ENCODE peak calls at places on chromosomes 7 and 10, in four cellular contexts. One of them, this sample, is unnamed.

GRCh38 chr7:7746419-7746818 is 28.0 kb upstream of the RPA3 start:
- DNase-seq in aorta: no peak
- DNase-seq in stomach: no peak
- DNase-seq in CD8-positive, alpha-beta T cell: no peak
- DNase-seq in this sample: peak; percentile 21

GRCh38 chr10:37760817-37761216 is 96.6 kb downstream of the ZNF248 start:
- DNase-seq in aorta: no peak
- DNase-seq in CD8-positive, alpha-beta T cell: no peak
- DNase-seq in stomach: no peak
- DNase-seq in this sample: no peak

GRCh38 chr10:90675621-90676020 is 182.2 kb downstream of the HTR7 start:
- DNase-seq in aorta: no peak
- DNase-seq in CD8-positive, alpha-beta T cell: no peak
- DNase-seq in stomach: no peak
- DNase-seq in this sample: no peak

GRCh38 chr10:95388539-95388938 is 97.7 kb upstream of the PDLIM1 start:
- DNase-seq in stomach: peak; percentile 67
- DNase-seq in aorta: no peak
- DNase-seq in CD8-positive, alpha-beta T cell: no peak
- DNase-seq in this sample: peak; percentile 21

GRCh38 chr10:116888380-116889055 is 39.2 kb downstream of the ENO4 start:
- DNase-seq in aorta: peak; percentile 81
- DNase-seq in stomach: peak; percentile 66
- DNase-seq in CD8-positive, alpha-beta T cell: no peak
- DNase-seq in this sample: peak; percentile 72

GRCh38 chr10:33937987-33938386 is 603.5 kb upstream of the NRP1 start:
- DNase-seq in stomach: no peak
- DNase-seq in aorta: no peak
- DNase-seq in CD8-positive, alpha-beta T cell: no peak
- DNase-seq in this sample: no peak

GRCh38 chr10:4527281-4527960 is 298.6 kb upstream of the AKR1E2 start:
- DNase-seq in aorta: no peak
- DNase-seq in CD8-positive, alpha-beta T cell: no peak
- DNase-seq in stomach: no peak
- DNase-seq in this sample: no peak

GRCh38 chr10:69484736-69485135 is 33.5 kb downstream of the TSPAN15 start:
- DNase-seq in CD8-positive, alpha-beta T cell: no peak
- DNase-seq in stomach: no peak
- DNase-seq in aorta: no peak
- DNase-seq in this sample: no peak

GRCh38 chr10:17348111-17349008 is 106.0 kb downstream of the ST8SIA6 start:
- DNase-seq in stomach: no peak
- DNase-seq in aorta: peak; percentile 90
- DNase-seq in CD8-positive, alpha-beta T cell: no peak
- DNase-seq in this sample: peak; percentile 27

GRCh38 chr7:105346138-105346537 is 42.6 kb downstream of the SRPK2 start:
- DNase-seq in CD8-positive, alpha-beta T cell: no peak
- DNase-seq in aorta: no peak
- DNase-seq in stomach: no peak
- DNase-seq in this sample: no peak

GRCh38 chr10:100829933-100830727 is 82.6 kb upstream of the SLF2 start:
- DNase-seq in CD8-positive, alpha-beta T cell: no peak
- DNase-seq in stomach: no peak
- DNase-seq in aorta: peak; percentile 67
- DNase-seq in this sample: no peak

GRCh38 chr7:15839415-15840100 is 153.1 kb upstream of the MEOX2 start:
- DNase-seq in CD8-positive, alpha-beta T cell: no peak
- DNase-seq in aorta: peak; percentile 77
- DNase-seq in stomach: no peak
- DNase-seq in this sample: no peak

GRCh38 chr7:155882596-155882995 is 70.3 kb upstream of the SHH start:
- DNase-seq in aorta: peak; percentile 60
- DNase-seq in stomach: no peak
- DNase-seq in CD8-positive, alpha-beta T cell: no peak
- DNase-seq in this sample: no peak

GRCh38 chr7:121081327-121081936 is 92.9 kb downstream of the CPED1 start:
- DNase-seq in CD8-positive, alpha-beta T cell: no peak
- DNase-seq in aorta: no peak
- DNase-seq in stomach: no peak
- DNase-seq in this sample: peak; percentile 69

GRCh38 chr10:112490543-112490942 is 43.5 kb downstream of the VTI1A start:
- DNase-seq in stomach: peak; percentile 79
- DNase-seq in aorta: no peak
- DNase-seq in CD8-positive, alpha-beta T cell: no peak
- DNase-seq in this sample: no peak

GRCh38 chr7:24869572-24869971 is 110.4 kb downstream of the OSBPL3 start:
- DNase-seq in stomach: no peak
- DNase-seq in aorta: no peak
- DNase-seq in CD8-positive, alpha-beta T cell: no peak
- DNase-seq in this sample: no peak

GRCh38 chr10:132153616-132154217 is 33.0 kb upstream of the DPYSL4 start:
- DNase-seq in CD8-positive, alpha-beta T cell: no peak
- DNase-seq in stomach: no peak
- DNase-seq in aorta: peak; percentile 64
- DNase-seq in this sample: no peak

GRCh38 chr7:46391215-46391614 is 470.1 kb upstream of the IGFBP3 start:
- DNase-seq in CD8-positive, alpha-beta T cell: no peak
- DNase-seq in stomach: no peak
- DNase-seq in aorta: no peak
- DNase-seq in this sample: no peak

GRCh38 chr7:37694208-37695080 is 10.9 kb downstream of the GPR141 start:
- DNase-seq in aorta: no peak
- DNase-seq in stomach: no peak
- DNase-seq in CD8-positive, alpha-beta T cell: no peak
- DNase-seq in this sample: no peak

GRCh38 chr10:118798186-118798811 is 43.5 kb upstream of the CACUL1 start:
- DNase-seq in stomach: no peak
- DNase-seq in aorta: no peak
- DNase-seq in CD8-positive, alpha-beta T cell: no peak
- DNase-seq in this sample: no peak

GRCh38 chr7:136359333-136359903 is 382.3 kb upstream of the MTPN start:
- DNase-seq in CD8-positive, alpha-beta T cell: no peak
- DNase-seq in aorta: no peak
- DNase-seq in stomach: no peak
- DNase-seq in this sample: no peak

GRCh38 chr7:98283127-98283886 is 1.8 kb downstream of the BRI3 start:
- DNase-seq in CD8-positive, alpha-beta T cell: no peak
- DNase-seq in aorta: no peak
- DNase-seq in stomach: peak; percentile 49
- DNase-seq in this sample: peak; percentile 83

GRCh38 chr7:80883188-80884025 is 35.4 kb downstream of the SEMA3C start:
- DNase-seq in stomach: no peak
- DNase-seq in aorta: no peak
- DNase-seq in CD8-positive, alpha-beta T cell: no peak
- DNase-seq in this sample: peak; percentile 65

GRCh38 chr7:65509368-65510186 is 135.9 kb downstream of the ZNF92 start:
- DNase-seq in aorta: peak; percentile 71
- DNase-seq in CD8-positive, alpha-beta T cell: peak; percentile 13
- DNase-seq in stomach: peak; percentile 25
- DNase-seq in this sample: no peak

GRCh38 chr7:43942997-43943701 is 16.9 kb downstream of the UBE2D4 start:
- DNase-seq in CD8-positive, alpha-beta T cell: no peak
- DNase-seq in stomach: peak; percentile 28
- DNase-seq in aorta: no peak
- DNase-seq in this sample: peak; percentile 79

GRCh38 chr10:97849101-97849490 is 547 bp upstream of the GOLGA7B start:
- DNase-seq in aorta: no peak
- DNase-seq in stomach: no peak
- DNase-seq in CD8-positive, alpha-beta T cell: no peak
- DNase-seq in this sample: peak; percentile 67

GRCh38 chr10:87973635-87974034 is 110.2 kb downstream of the PTEN start:
- DNase-seq in aorta: no peak
- DNase-seq in CD8-positive, alpha-beta T cell: no peak
- DNase-seq in stomach: no peak
- DNase-seq in this sample: no peak

GRCh38 chr10:26448706-26449435 is 10.7 kb downstream of the APBB1IP start:
- DNase-seq in CD8-positive, alpha-beta T cell: peak; percentile 66
- DNase-seq in stomach: no peak
- DNase-seq in aorta: no peak
- DNase-seq in this sample: peak; percentile 61

GRCh38 chr7:13988765-13989137 is 715 bp downstream of the ETV1 start:
- DNase-seq in aorta: no peak
- DNase-seq in CD8-positive, alpha-beta T cell: no peak
- DNase-seq in stomach: no peak
- DNase-seq in this sample: no peak

GRCh38 chr10:48444266-48444665 is 137.8 kb downstream of the MAPK8 start:
- DNase-seq in CD8-positive, alpha-beta T cell: no peak
- DNase-seq in stomach: peak; percentile 25
- DNase-seq in aorta: no peak
- DNase-seq in this sample: peak; percentile 33

GRCh38 chr7:23691320-23691719 is 11.3 kb downstream of the FAM221A start:
- DNase-seq in aorta: no peak
- DNase-seq in stomach: no peak
- DNase-seq in CD8-positive, alpha-beta T cell: no peak
- DNase-seq in this sample: no peak

GRCh38 chr10:72065439-72066025 is 22.8 kb downstream of the SPOCK2 start:
- DNase-seq in aorta: no peak
- DNase-seq in stomach: no peak
- DNase-seq in CD8-positive, alpha-beta T cell: no peak
- DNase-seq in this sample: no peak

GRCh38 chr7:29336851-29337627 is 142.5 kb downstream of the CHN2 start:
- DNase-seq in stomach: no peak
- DNase-seq in CD8-positive, alpha-beta T cell: peak; percentile 17
- DNase-seq in aorta: no peak
- DNase-seq in this sample: peak; percentile 28

GRCh38 chr7:122692769-122693309 is 6.1 kb downstream of the RNF133 start:
- DNase-seq in CD8-positive, alpha-beta T cell: no peak
- DNase-seq in stomach: no peak
- DNase-seq in aorta: no peak
- DNase-seq in this sample: peak; percentile 25

GRCh38 chr7:77409005-77409738 is 7.0 kb downstream of the GSAP start:
- DNase-seq in CD8-positive, alpha-beta T cell: no peak
- DNase-seq in aorta: no peak
- DNase-seq in stomach: no peak
- DNase-seq in this sample: no peak

GRCh38 chr7:77413128-77413527 is 3.0 kb downstream of the GSAP start:
- DNase-seq in CD8-positive, alpha-beta T cell: no peak
- DNase-seq in aorta: no peak
- DNase-seq in stomach: no peak
- DNase-seq in this sample: no peak

GRCh38 chr7:77406421-77406820 is 9.7 kb downstream of the GSAP start:
- DNase-seq in CD8-positive, alpha-beta T cell: no peak
- DNase-seq in stomach: no peak
- DNase-seq in aorta: no peak
- DNase-seq in this sample: peak; percentile 56

GRCh38 chr7:77407906-77408305 is 8.2 kb downstream of the GSAP start:
- DNase-seq in aorta: no peak
- DNase-seq in CD8-positive, alpha-beta T cell: no peak
- DNase-seq in stomach: no peak
- DNase-seq in this sample: no peak

DNA sequence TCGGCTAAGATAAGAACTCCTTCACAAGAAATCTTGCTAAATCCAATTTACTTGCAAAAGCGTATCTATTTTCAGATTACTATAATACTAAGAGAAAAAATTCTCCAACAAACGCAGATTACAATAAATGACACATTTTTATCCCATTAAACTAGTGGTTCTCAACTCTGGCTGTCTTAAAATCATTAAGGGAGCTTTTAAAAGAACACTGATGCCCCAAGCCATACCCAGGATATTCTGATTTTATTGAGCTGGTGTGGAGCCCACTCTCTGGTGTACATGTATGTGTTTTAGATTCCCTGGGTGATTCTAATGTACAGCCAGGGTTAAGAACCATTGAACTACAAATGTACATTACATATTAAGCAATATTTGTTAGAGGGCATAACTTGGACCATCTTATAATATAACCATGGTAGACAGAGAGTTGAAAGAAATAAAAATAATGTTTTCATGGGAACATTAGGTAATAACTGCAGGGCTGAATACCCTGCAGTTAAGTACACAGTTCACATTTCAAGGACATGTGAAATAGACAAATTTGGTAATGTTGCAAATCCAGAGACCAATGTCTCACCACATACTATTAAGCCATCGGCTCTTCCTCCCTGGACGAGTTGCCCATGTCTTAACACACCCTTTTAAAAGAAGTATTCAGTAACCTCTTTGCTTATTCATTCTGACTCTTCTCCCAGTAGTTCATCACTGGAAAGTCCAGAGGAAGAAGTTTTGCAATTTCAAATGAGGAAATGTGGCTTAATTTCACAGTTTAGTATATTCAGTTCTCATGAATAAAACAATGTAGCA is 6.2 kb downstream of the GSAP start:
- DNase-seq in stomach: no peak
- DNase-seq in CD8-positive, alpha-beta T cell: no peak
- DNase-seq in aorta: no peak
- DNase-seq in this sample: no peak
- H3K27ac ChIP-seq in stomach: peak overlapping the region; percentile 59
- H3K27ac ChIP-seq in CD8-positive, alpha-beta T cell: no peak overlapping the region
- H3K27ac ChIP-seq in aorta: no peak overlapping the region
- H3K27ac ChIP-seq in this sample: no peak overlapping the region

GRCh38 chr7:102916881-102917280 is 4.1 kb downstream of the LRRC17 start:
- DNase-seq in stomach: no peak
- DNase-seq in aorta: no peak
- DNase-seq in CD8-positive, alpha-beta T cell: no peak
- DNase-seq in this sample: no peak
- H3K4me1 ChIP-seq in stomach: peaks cover 5% of the 10 kb centered on the region
- H3K4me1 ChIP-seq in aorta: peaks cover 9% of the 10 kb centered on the region
- H3K4me1 ChIP-seq in CD8-positive, alpha-beta T cell: no peaks in the 10 kb centered on the region
- H3K4me1 ChIP-seq in this sample: no peaks in the 10 kb centered on the region

GRCh38 chr7:107936312-107936711 is 45.3 kb downstream of the DLD start:
- DNase-seq in CD8-positive, alpha-beta T cell: no peak
- DNase-seq in aorta: no peak
- DNase-seq in stomach: no peak
- DNase-seq in this sample: no peak

GRCh38 chr7:107938448-107939250 is 47.7 kb downstream of the DLD start:
- DNase-seq in CD8-positive, alpha-beta T cell: no peak
- DNase-seq in stomach: no peak
- DNase-seq in aorta: no peak
- DNase-seq in this sample: no peak

GRCh38 chr7:107939472-107940145 is 48.6 kb downstream of the DLD start:
- DNase-seq in stomach: no peak
- DNase-seq in CD8-positive, alpha-beta T cell: no peak
- DNase-seq in aorta: peak; percentile 84
- DNase-seq in this sample: no peak

GRCh38 chr7:107934991-107935770 is 44.2 kb downstream of the DLD start:
- DNase-seq in CD8-positive, alpha-beta T cell: no peak
- DNase-seq in aorta: no peak
- DNase-seq in stomach: no peak
- DNase-seq in this sample: no peak

GRCh38 chr7:107937514-107937913 is 46.5 kb downstream of the DLD start:
- DNase-seq in CD8-positive, alpha-beta T cell: no peak
- DNase-seq in aorta: no peak
- DNase-seq in stomach: no peak
- DNase-seq in this sample: no peak
- H3K27ac ChIP-seq in CD8-positive, alpha-beta T cell: no peak overlapping the region
- H3K27ac ChIP-seq in aorta: peak overlapping the region; percentile 25
- H3K27ac ChIP-seq in stomach: peak overlapping the region; percentile 62
- H3K27ac ChIP-seq in this sample: no peak overlapping the region

DNA sequence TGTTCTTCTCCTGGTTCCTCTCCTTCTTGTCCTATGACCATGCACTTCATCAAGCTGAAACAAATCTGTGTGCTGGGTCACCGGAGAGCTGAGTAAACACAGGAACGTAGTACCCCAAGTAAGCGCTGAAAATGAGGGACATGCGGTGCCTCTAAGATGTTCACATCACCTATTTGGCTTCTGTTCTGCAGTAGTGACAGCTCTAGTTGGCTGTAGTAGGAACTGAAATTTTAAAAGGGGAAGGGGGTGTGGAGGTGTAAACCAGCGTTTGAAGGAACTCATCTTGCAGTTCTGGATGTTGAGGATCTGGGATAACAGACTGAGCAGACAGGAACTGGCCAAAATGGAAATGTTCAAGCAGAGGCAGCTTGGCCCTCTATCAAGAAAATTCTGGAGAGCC is 85.2 kb downstream of the WNT2 start:
- DNase-seq in aorta: no peak
- DNase-seq in stomach: no peak
- DNase-seq in CD8-positive, alpha-beta T cell: no peak
- DNase-seq in this sample: no peak
- H3K4me1 ChIP-seq in aorta: no peaks in the 10 kb centered on the region
- H3K4me1 ChIP-seq in stomach: no peaks in the 10 kb centered on the region
- H3K4me1 ChIP-seq in CD8-positive, alpha-beta T cell: no peaks in the 10 kb centered on the region
- H3K4me1 ChIP-seq in this sample: no peaks in the 10 kb centered on the region

This sample was measured in small intestine.